ENCODE peak calls at places on chromosome 12, in six cellular contexts. U is glutamatergic neuron, Y is AG10803, C is WERI-Rb-1, V is activated B cell treated with CpG ODN at 0.5 μM for 24 hours, Z is thoracic aorta. X is an unnamed sample.

GRCh38 chr12:46459111-46459510 is 86.5 kb upstream of the SLC38A2 start:
- DNase-seq in Z (no peak), Y (peak), C (no peak), V (no peak), U (no peak), X (no peak)

GRCh38 chr12:57454566-57455373 is at the start of gene INHBE:
- DNase-seq in Z (no peak), C (peak), U (peak), Y (peak), V (no peak), X (peak)

GRCh38 chr12:57147641-57147944 is 174 bp upstream of the LRP1-AS start:
- DNase-seq in Z (no peak), U (no peak), C (no peak), V (no peak), Y (peak), X (no peak)

GRCh38 chr12:120316798-120317257 is 10.8 kb downstream of the PLA2G1B start:
- DNase-seq in C (no peak), Z (no peak), V (no peak), U (no peak), Y (no peak), X (no peak)

GRCh38 chr12:6341439-6342139 is at the start of gene TNFRSF1A:
- DNase-seq in C (peak), U (no peak), Y (peak), V (no peak), Z (no peak), X (no peak)

GRCh38 chr12:68310370-68310769 is 21.8 kb downstream of the MDM1 start:
- DNase-seq in Z (no peak), U (no peak), Y (peak), C (no peak), V (no peak), X (no peak)

GRCh38 chr12:92294676-92295440 is 149.2 kb upstream of the BTG1 start:
- DNase-seq in U (no peak), C (no peak), Y (peak), Z (no peak), V (no peak), X (no peak)

GRCh38 chr12:113052326-113052725 is 4.2 kb upstream of the DTX1 start:
- DNase-seq in Z (no peak), Y (no peak), C (no peak), V (no peak), U (no peak), X (no peak)

GRCh38 chr12:89707623-89707991 is 1.0 kb downstream of the ATP2B1 start:
- DNase-seq in C (peak), U (peak), Y (no peak), V (peak), Z (no peak), X (peak)

GRCh38 chr12:16603916-16604575 is 1.9 kb downstream of the LMO3 start:
- DNase-seq in Z (no peak), U (peak), Y (no peak), V (no peak), C (no peak), X (no peak)

GRCh38 chr12:11804130-11804529 is 154.7 kb downstream of the ETV6 start:
- DNase-seq in V (no peak), C (no peak), U (no peak), Z (no peak), Y (no peak), X (no peak)

GRCh38 chr12:57631566-57632368 is 1.2 kb downstream of the B4GALNT1 start:
- DNase-seq in V (no peak), Y (no peak), C (peak), Z (no peak), U (peak), X (no peak)

GRCh38 chr12:51171884-51172514 is 936 bp downstream of the TFCP2 start:
- DNase-seq in U (peak), Z (no peak), Y (peak), C (no peak), V (peak), X (no peak)

GRCh38 chr12:23221066-23221465 is 596.1 kb downstream of the ETNK1 start:
- DNase-seq in V (no peak), C (peak), Z (no peak), Y (no peak), U (no peak), X (no peak)

GRCh38 chr12:106140223-106140986 is 1.7 kb upstream of the NUAK1 start:
- DNase-seq in Z (no peak), U (no peak), V (no peak), C (no peak), Y (no peak), X (peak)

GRCh38 chr12:104578453-104578852 is 121.7 kb downstream of the CHST11 start:
- DNase-seq in V (no peak), Z (no peak), C (no peak), Y (peak), U (no peak), X (no peak)

GRCh38 chr12:1836854-1837411 is 16.6 kb downstream of the LRTM2 start:
- DNase-seq in Y (no peak), Z (no peak), U (no peak), C (no peak), V (no peak), X (peak)

GRCh38 chr12:57461904-57462306 is 2.3 kb downstream of the GLI1 start:
- DNase-seq in Z (no peak), C (no peak), V (no peak), Y (peak), U (no peak), X (no peak)

GRCh38 chr12:109885616-109886015 is 5.3 kb upstream of the GLTP start:
- DNase-seq in Z (no peak), U (no peak), Y (no peak), V (no peak), C (no peak), X (no peak)

GRCh38 chr12:109892165-109892715 is 7.8 kb upstream of the TCHP start:
- DNase-seq in U (no peak), Z (no peak), Y (no peak), V (no peak), C (no peak), X (no peak)

GRCh38 chr12:109890620-109891019 is 9.5 kb upstream of the TCHP start:
- DNase-seq in Z (no peak), Y (no peak), C (no peak), V (no peak), U (no peak), X (no peak)

GRCh38 chr12:109892748-109893147 is 7.3 kb upstream of the TCHP start:
- DNase-seq in Z (no peak), V (no peak), U (no peak), C (no peak), Y (no peak), X (no peak)

DNA sequence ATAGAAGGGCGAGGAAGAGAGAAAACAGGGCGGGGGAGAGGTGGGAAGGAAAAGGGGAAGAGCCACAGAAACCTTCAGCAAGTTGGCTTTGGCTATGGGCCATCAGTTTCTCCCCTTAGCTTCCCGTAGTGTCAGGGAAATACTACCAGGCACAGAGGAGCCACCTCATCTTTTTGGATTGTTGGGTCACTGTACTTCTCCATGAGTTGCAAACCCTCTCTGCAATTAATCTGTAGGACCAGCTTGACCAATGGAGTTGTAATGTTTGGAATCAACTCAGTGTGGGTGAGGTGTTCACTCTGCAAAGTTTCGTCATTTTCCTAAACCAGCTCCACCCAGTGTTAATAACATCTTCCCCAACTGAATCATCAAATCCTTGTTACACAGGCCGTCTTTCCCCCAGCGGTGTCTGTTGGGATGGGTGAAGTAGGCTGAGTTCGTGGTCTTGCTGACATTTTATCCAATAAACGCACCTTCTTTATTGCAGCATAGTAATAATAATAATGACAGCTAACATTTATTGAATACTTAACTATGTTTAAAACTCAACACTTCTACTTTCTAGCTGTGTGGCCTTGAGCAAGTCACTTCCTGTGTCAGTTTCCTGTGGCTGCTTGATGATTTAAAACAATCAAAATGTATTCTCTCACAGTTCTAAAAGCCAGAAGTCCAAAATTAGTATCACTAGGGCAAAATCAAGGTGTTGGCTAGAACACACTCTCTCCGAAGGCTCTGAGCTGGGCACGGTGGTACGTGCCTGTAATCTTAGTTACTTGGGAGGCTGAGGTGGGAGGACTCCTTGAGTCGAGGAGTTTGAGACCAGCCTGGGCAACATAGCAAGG is 8.1 kb upstream of the GLTP start:
- DNase-seq in C (no peak), Z (no peak), U (no peak), Y (peak), V (no peak), X (no peak)
- TF ChIP-seq CTCF in C (no peak), Z (no peak), U (no peak), Y (peak), V (no peak), X (no peak)

GRCh38 chr12:69440886-69441285 is 29.3 kb upstream of the FRS2 start:
- DNase-seq in V (no peak), C (no peak), Z (no peak), Y (no peak), U (no peak), X (no peak)
- TF ChIP-seq CTCF in V (no peak), C (no peak), Z (no peak), Y (no peak), U (no peak), X (no peak)

GRCh38 chr12:95740751-95741150 is 49.8 kb downstream of the NTN4 start:
- DNase-seq in Z (no peak), C (no peak), V (no peak), Y (no peak), U (no peak), X (no peak)
- TF ChIP-seq CTCF in Z (no peak), C (no peak), V (no peak), Y (no peak), U (no peak), X (no peak)

GRCh38 chr12:125332900-125333299 is 267.7 kb downstream of the AACS start:
- DNase-seq in Z (no peak), U (no peak), Y (no peak), C (no peak), V (no peak), X (no peak)
- TF ChIP-seq CTCF in Z (no peak), U (no peak), Y (no peak), C (peak), V (no peak), X (no peak)

GRCh38 chr12:94561943-94562411 is 88.4 kb downstream of the TMCC3 start:
- DNase-seq in Y (no peak), C (no peak), Z (no peak), V (no peak), U (peak), X (no peak)
- TF ChIP-seq CTCF in Y (no peak), C (no peak), Z (no peak), V (no peak), U (no peak), X (no peak)

X was measured in nephron progenitor cell.